ENCODE peak calls at places on chromosome 3, in eight cellular contexts. M, S, Q, U, I, N, R and V are unnamed samples.

GRCh38 chr3:23590424-23590823 is 215.3 kb upstream of the UBE2E1 start:
- DNase-seq in M (no peak), S (no peak), Q (no peak), U (no peak), I (no peak), N (no peak), R (no peak), V (no peak)

GRCh38 chr3:18740631-18741583 is 315.8 kb upstream of the SATB1 start:
- DNase-seq in M (no peak), S (peak; percentile 68), Q (no peak), U (no peak), I (peak; percentile 90), N (no peak), R (no peak), V (no peak)

GRCh38 chr3:17605032-17605431 is 137.4 kb downstream of the TBC1D5 start:
- DNase-seq in M (no peak), S (no peak), Q (no peak), U (no peak), I (no peak), N (no peak), R (no peak), V (no peak)

GRCh38 chr3:55066406-55067128 is 138.7 kb upstream of the LRTM1 start:
- DNase-seq in M (no peak), S (no peak), Q (no peak), U (no peak), I (no peak), N (no peak), R (no peak), V (no peak)

GRCh38 chr3:117898722-117899121 is 1135.9 kb downstream of the IGSF11 start:
- DNase-seq in M (peak; percentile 33), S (no peak), Q (no peak), U (no peak), I (peak; percentile 48), N (no peak), R (no peak), V (no peak)

GRCh38 chr3:113783463-113783862 is 36.6 kb downstream of the ATP6V1A start:
- DNase-seq in M (no peak), S (no peak), Q (no peak), U (no peak), I (peak; percentile 44), N (no peak), R (no peak), V (no peak)

GRCh38 chr3:146577662-146578061 is 27.5 kb downstream of the PLSCR5 start:
- DNase-seq in M (peak; percentile 29), S (peak; percentile 28), Q (no peak), U (no peak), I (peak; percentile 44), N (no peak), R (peak; percentile 45), V (no peak)

GRCh38 chr3:79968418-79968817 is 200.6 kb upstream of the ROBO1 start:
- DNase-seq in M (no peak), S (no peak), Q (no peak), U (no peak), I (no peak), N (no peak), R (no peak), V (no peak)

GRCh38 chr3:96700322-96701315 is 113.8 kb upstream of the EPHA6 start:
- DNase-seq in M (peak; percentile 56), S (no peak), Q (no peak), U (no peak), I (peak; percentile 53), N (no peak), R (no peak), V (no peak)

GRCh38 chr3:132645058-132645457 is 14.6 kb downstream of the ACAD11 start:
- DNase-seq in M (no peak), S (no peak), Q (no peak), U (no peak), I (no peak), N (no peak), R (no peak), V (no peak)

GRCh38 chr3:65439641-65440040 is 599.1 kb downstream of the MAGI1 start:
- DNase-seq in M (peak; percentile 80), S (no peak), Q (peak; percentile 55), U (peak; percentile 69), I (peak; percentile 69), N (peak; percentile 44), R (peak; percentile 49), V (peak; percentile 36)

GRCh38 chr3:4523710-4524422 is 30.7 kb downstream of the ITPR1 start:
- DNase-seq in M (no peak), S (no peak), Q (no peak), U (no peak), I (no peak), N (no peak), R (no peak), V (no peak)

GRCh38 chr3:139394116-139394515 is 4.7 kb upstream of the COPB2 start:
- DNase-seq in M (no peak), S (no peak), Q (no peak), U (no peak), I (no peak), N (no peak), R (no peak), V (no peak)

GRCh38 chr3:138296639-138297038 is 33.0 kb downstream of the NME9 start:
- DNase-seq in M (no peak), S (no peak), Q (no peak), U (no peak), I (no peak), N (no peak), R (no peak), V (no peak)

GRCh38 chr3:42702066-42702951 is at the start of gene HHATL:
- DNase-seq in M (no peak), S (no peak), Q (peak; percentile 72), U (peak; percentile 64), I (no peak), N (no peak), R (no peak), V (no peak)

GRCh38 chr3:65288781-65289180 is 601.0 kb upstream of the ADAMTS9 start:
- DNase-seq in M (no peak), S (no peak), Q (no peak), U (no peak), I (no peak), N (no peak), R (no peak), V (no peak)

GRCh38 chr3:183548262-183548769 is 7.2 kb downstream of the KLHL6 start:
- DNase-seq in M (peak; percentile 81), S (no peak), Q (no peak), U (no peak), I (no peak), N (no peak), R (peak; percentile 18), V (no peak)

GRCh38 chr3:57041674-57042073 is 18.8 kb upstream of the SPATA12 start:
- DNase-seq in M (no peak), S (no peak), Q (no peak), U (no peak), I (no peak), N (no peak), R (no peak), V (no peak)

GRCh38 chr3:142029052-142029642 is 120.2 kb downstream of the TFDP2 start:
- DNase-seq in M (no peak), S (no peak), Q (no peak), U (no peak), I (no peak), N (no peak), R (no peak), V (no peak)

GRCh38 chr3:129890125-129890524 is 3.4 kb downstream of the TMCC1 start:
- DNase-seq in M (no peak), S (no peak), Q (no peak), U (no peak), I (peak; percentile 89), N (no peak), R (peak; percentile 21), V (no peak)

GRCh38 chr3:12905316-12906071 is 64.1 kb upstream of the RPL32 start:
- DNase-seq in M (no peak), S (no peak), Q (no peak), U (no peak), I (no peak), N (no peak), R (no peak), V (peak; percentile 66)

GRCh38 chr3:106837616-106838015 is 539.6 kb upstream of the CCDC54 start:
- DNase-seq in M (no peak), S (no peak), Q (no peak), U (no peak), I (no peak), N (no peak), R (no peak), V (no peak)
- H3K27ac ChIP-seq in M (no peak overlapping the region), S (no peak overlapping the region), Q (no peak overlapping the region), U (no peak overlapping the region), I (no peak overlapping the region), N (no peak overlapping the region), R (no peak overlapping the region), V (no peak overlapping the region)

DNA sequence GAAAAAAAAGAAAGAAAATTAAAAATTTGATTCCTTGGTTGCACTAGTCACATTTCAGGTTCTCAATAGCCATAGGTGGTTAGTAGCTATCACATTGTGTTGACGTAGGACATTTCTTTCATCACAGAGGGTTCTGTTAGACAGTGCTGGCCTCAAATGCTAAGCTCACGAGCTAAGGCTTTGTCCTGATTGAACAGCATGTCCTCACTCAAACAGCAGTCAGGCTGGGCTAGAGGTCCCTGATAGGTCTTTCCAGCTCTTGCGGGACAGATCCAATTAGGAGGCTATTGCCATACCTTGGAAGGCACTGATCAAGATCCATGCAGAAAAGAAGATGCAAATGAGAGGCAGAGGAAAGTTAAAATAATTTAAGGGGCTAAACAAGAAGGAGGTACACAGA is 85.9 kb upstream of the HACD2 start:
- DNase-seq in M (no peak), S (no peak), Q (no peak), U (no peak), I (no peak), N (no peak), R (no peak), V (no peak)
- H3K27ac ChIP-seq in M (no peak overlapping the region), S (no peak overlapping the region), Q (no peak overlapping the region), U (peak overlapping the region; percentile 94), I (no peak overlapping the region), N (no peak overlapping the region), R (no peak overlapping the region), V (no peak overlapping the region)

DNA sequence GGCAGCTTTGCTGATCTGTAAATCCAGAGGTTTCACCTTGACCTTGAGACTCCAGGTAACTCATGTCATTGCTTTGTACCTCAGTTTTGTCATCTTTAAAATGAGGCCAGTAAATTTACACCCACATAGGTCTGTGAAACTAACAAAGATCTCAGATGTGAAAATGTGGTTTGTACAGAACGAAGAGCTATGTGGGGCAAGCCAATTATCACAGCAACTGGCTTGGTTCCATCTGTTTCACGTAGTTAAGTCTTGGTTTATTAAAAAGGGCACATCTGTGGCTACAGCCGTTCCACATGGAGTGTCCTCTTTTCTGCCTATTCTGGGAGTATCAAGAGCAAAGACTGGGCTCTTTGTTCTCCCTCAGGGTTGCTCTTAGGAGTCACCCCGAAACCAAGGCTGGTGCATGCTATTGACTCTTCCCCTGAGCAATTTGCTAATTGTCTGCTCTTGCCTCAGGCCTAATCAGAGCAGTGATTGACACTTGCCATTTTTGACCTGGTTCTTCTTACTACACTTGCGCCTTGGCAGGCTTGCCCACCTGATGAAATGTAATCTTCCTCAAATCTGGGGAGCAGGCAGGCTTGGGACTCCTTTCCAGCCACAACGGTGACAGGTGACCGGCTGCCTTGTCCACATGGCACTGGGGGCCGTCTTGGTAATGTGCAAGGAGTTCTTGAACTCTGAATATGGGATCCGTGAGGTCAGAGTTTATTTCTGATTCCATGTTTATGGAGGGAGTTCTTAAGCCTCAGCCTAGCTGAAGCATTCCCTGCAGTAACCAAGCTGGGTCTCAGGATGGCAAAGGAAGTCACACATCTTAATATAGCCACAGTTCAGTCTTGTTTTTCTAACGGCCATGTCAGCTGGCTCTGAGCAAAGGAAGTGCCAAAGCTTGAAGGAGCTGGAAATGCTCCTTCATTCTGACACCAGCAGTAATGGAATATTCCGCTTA is 40.1 kb downstream of the EAF1 start:
- DNase-seq in M (no peak), S (no peak), Q (no peak), U (peak; percentile 73), I (no peak), N (no peak), R (no peak), V (no peak)
- H3K27ac ChIP-seq in M (no peak overlapping the region), S (no peak overlapping the region), Q (no peak overlapping the region), U (peak overlapping the region; percentile 67), I (no peak overlapping the region), N (no peak overlapping the region), R (no peak overlapping the region), V (no peak overlapping the region)

GRCh38 chr3:197212290-197212689 is 86.1 kb downstream of the DLG1 start:
- DNase-seq in M (no peak), S (no peak), Q (no peak), U (no peak), I (no peak), N (no peak), R (no peak), V (no peak)
- H3K27ac ChIP-seq in M (no peak overlapping the region), S (no peak overlapping the region), Q (no peak overlapping the region), U (no peak overlapping the region), I (no peak overlapping the region), N (no peak overlapping the region), R (no peak overlapping the region), V (no peak overlapping the region)